ENCODE peak calls at places on chromosomes 12 and 14, in five cellular contexts. Y is fibroblast of pulmonary artery, K is astrocyte of the spinal cord, E is uterus, L is tibial artery. V is an unnamed sample.
A peak's percentile ranks its signal among the peaks of the same experiment; 100 is the strongest.

GRCh38 chr14:104860414-104860813 is 4.7 kb upstream of the CEP170B start:
- DNase-seq in E (no peak), L (no peak), K (no peak), Y (no peak), V (no peak)

GRCh38 chr14:100871234-100872186 is 32.0 kb downstream of the RTL1 start:
- DNase-seq in L (no peak), K (peak; percentile 53), E (no peak), Y (peak; percentile 23), V (peak; percentile 29)

GRCh38 chr14:24330973-24331674 is 3.7 kb downstream of the ADCY4 start:
- DNase-seq in E (no peak), Y (no peak), L (no peak), K (no peak), V (no peak)

GRCh38 chr12:12560587-12561304 is 1.9 kb downstream of the DUSP16 start:
- DNase-seq in Y (peak; percentile 72), E (peak; percentile 78), L (peak; percentile 64), K (peak; percentile 65), V (no peak)

GRCh38 chr12:112901271-112901670 is 5.5 kb upstream of the OAS1 start:
- DNase-seq in E (no peak), Y (no peak), L (no peak), K (no peak), V (no peak)

GRCh38 chr12:120286768-120287490 is 4.8 kb downstream of the RNU4-2 start:
- DNase-seq in K (no peak), L (no peak), E (no peak), Y (no peak), V (no peak)

GRCh38 chr14:80926706-80927384 is 14.7 kb downstream of the CEP128 start:
- DNase-seq in K (peak; percentile 41), Y (peak; percentile 27), E (no peak), L (no peak), V (peak; percentile 59)

GRCh38 chr14:29858299-29858698 is 69.3 kb downstream of the PRKD1 start:
- DNase-seq in E (no peak), K (no peak), L (no peak), Y (no peak), V (no peak)

GRCh38 chr14:105411017-105411941 is 8.3 kb upstream of the MTA1 start:
- DNase-seq in Y (peak; percentile 29), E (no peak), L (no peak), K (peak; percentile 22), V (no peak)

GRCh38 chr14:105119410-105120025 is 49.1 kb downstream of the JAG2 start:
- DNase-seq in E (no peak), L (no peak), Y (no peak), K (no peak), V (no peak)

GRCh38 chr12:44618960-44619359 is 257.2 kb downstream of the NELL2 start:
- DNase-seq in Y (no peak), K (no peak), E (no peak), L (no peak), V (no peak)

GRCh38 chr14:106508216-106508615 is 981.8 kb downstream of the TMEM121 start:
- DNase-seq in E (no peak), L (no peak), Y (no peak), K (no peak), V (no peak)

GRCh38 chr12:57518920-57519757 is 1.2 kb downstream of the DDIT3 start:
- DNase-seq in K (peak; percentile 25), E (peak; percentile 57), L (peak; percentile 55), Y (peak; percentile 68), V (no peak)

GRCh38 chr12:107012736-107013425 is 25.9 kb upstream of the MTERF2 start:
- DNase-seq in E (no peak), K (no peak), Y (no peak), L (no peak), V (no peak)

GRCh38 chr12:107011519-107011918 is 24.6 kb upstream of the MTERF2 start:
- DNase-seq in Y (no peak), K (no peak), L (no peak), E (no peak), V (no peak)

GRCh38 chr12:107019546-107019945 is 32.6 kb upstream of the MTERF2 start:
- DNase-seq in K (no peak), E (no peak), Y (no peak), L (no peak), V (no peak)

GRCh38 chr12:107017042-107017441 is 30.1 kb upstream of the MTERF2 start:
- DNase-seq in E (no peak), K (no peak), Y (no peak), L (no peak), V (no peak)

GRCh38 chr12:107014050-107014449 is 27.1 kb upstream of the MTERF2 start:
- DNase-seq in Y (no peak), E (no peak), L (no peak), K (no peak), V (no peak)
- TF ChIP-seq CTCF in Y (no peak), E (no peak), L (no peak), K (peak; percentile 8), V (no peak)

DNA sequence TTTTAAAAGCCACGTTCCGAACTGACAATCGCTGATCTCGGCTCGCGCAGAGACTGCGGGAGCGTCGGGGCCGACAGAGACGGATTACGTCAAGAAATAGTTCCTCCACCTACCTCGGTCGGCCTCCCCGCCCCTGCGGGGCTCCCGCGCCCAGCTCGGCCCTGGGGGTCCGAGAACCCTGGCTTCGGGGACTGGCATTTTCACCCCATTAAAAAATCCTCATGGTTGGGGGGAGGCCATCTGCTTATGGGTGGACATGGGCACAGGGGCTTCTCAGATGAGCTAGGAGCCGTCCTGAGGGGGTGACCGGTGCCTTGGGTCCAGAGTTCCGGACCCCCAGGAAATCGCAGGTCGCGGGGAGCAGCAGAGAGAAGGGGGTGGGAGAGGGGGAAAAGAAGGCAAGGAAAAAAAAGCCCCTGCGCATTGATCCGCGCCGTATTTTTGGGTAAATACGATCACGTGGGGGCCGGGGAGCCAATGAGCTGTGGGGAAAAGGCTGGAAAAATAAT is 311 bp upstream of the HOXC9 start:
- DNase-seq in Y (peak; percentile 24), L (peak; percentile 80), K (peak; percentile 78), E (no peak), V (no peak)
- H3K4me3 ChIP-seq in Y (peak overlapping the region; percentile 34), L (peak overlapping the region; percentile 64), K (peak overlapping the region; percentile 55), E (peak overlapping the region; percentile 48), V (peak overlapping the region; percentile 96)

DNA sequence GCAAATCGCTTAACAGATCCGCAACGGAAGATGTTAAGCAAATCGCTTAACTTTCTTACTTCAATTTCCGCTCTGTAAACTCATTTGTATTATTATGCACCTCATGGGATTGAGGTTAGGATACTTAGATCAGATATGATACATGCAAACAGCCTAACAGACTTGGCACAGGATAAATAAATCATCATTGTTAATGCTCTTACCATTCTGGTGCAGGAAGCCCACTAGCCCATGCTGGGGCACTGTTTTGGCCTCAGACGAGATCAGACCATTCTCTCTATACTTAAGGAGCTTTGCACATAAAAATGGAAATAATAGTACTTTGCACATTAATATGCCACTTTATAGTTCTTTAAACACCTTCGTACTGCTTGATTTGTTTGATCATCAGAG is 445 bp downstream of the NCAPD2 start:
- DNase-seq in L (no peak), K (no peak), E (no peak), Y (no peak), V (no peak)
- TF ChIP-seq CTCF in L (no peak), K (peak; percentile 13), E (no peak), Y (peak; percentile 16), V (no peak)

DNA sequence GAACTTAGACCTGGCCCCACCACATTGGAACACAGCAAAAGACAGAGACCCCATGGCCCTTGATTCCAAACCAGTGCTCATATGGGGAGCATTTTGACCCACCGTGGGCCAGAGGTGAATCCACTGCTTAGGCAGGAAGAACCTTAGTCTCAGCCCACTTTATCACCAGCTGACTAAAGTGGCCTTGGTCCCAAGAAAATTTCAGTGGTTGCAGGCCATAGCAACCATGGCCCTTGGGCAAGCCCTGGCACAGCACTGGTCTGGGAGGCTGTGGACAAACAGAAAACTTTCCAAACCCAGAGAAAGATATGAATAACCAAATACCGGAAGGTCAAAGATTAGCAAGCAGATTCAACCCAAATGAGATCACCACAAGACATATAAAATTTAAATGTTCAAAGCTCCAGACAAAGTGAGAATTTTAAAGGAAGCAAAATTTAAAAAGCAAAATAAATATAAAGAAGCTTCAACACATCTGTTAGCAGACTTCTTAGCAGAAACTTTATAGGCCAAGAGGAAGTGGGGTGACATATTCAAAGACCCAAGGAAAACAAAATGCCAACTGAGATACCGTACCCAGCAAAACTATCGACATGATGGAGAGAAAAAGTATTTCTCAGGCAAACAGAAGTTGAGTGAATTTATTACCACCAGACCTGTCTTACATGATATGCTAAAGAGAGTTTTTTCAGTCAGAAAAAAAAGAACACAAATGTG is 7.8 kb downstream of the KLRK1 start:
- DNase-seq in E (no peak), K (no peak), Y (no peak), L (no peak), V (no peak)
- H3K4me3 ChIP-seq in E (no peak overlapping the region), K (no peak overlapping the region), Y (no peak overlapping the region), L (no peak overlapping the region), V (no peak overlapping the region)

GRCh38 chr12:50986961-50987737 is 34.8 kb downstream of the HIGD1C start:
- DNase-seq in K (peak; percentile 64), Y (peak; percentile 76), E (peak; percentile 66), L (peak; percentile 45), V (no peak)
- TF ChIP-seq CTCF in K (peak; percentile 74), Y (peak; percentile 81), E (peak; percentile 69), L (peak; percentile 45), V (peak; percentile 57)

GRCh38 chr12:55036326-55036725 is 16.6 kb downstream of the NEUROD4 start:
- DNase-seq in L (no peak), K (no peak), Y (no peak), E (no peak), V (no peak)
- H3K4me3 ChIP-seq in L (no peak overlapping the region), K (no peak overlapping the region), Y (no peak overlapping the region), E (no peak overlapping the region), V (no peak overlapping the region)

DNA sequence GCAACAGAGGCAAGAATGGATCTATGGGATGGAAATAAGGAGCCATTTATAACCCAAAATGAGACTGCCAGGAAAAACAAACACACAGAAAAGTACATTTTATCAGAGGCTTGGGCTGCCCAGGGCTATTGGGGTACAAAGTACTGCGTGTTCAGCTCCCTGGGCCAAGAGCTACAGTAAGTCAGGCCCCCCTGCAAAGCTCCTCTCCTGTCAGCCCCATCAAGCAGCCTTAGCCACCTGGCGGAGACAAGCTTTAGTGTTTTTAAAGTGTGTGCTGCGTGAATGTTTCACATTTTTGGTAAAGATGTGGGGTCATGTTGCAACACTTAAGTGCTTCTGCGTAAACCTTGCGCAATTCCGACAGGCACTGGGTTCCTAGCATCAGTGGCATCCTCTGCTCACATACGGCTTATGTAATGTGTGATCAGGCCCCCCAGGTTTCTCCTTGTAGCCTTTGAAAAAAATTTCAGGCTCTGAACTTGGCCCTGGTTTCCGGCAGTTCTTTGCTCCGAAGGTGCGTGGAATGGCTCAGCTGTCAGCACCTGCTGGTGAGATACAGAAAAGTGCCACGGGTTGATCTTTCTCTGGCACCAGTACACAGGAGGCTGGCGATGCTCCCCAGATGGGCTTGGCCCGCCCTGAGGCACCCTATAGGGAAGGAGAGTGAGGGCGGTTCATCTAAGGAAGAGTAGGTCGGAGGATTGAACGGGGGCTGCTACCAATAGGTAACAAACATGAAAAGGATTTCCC is 198.7 kb upstream of the EEA1 start:
- DNase-seq in Y (peak; percentile 95), K (peak; percentile 83), E (peak; percentile 37), L (peak; percentile 84), V (no peak)
- TF ChIP-seq CTCF in Y (peak; percentile 46), K (peak; percentile 28), E (no peak), L (peak; percentile 81), V (no peak)

V was measured in AG04449.